ENCODE peak calls at places on chromosomes 11 and 22, in eight cellular contexts. Z, J, F, K, T, Y, R and N are unnamed samples.

GRCh38 chr11:132910016-132910760 is 622.1 kb downstream of the OPCML start:
- DNase-seq in F (no peak), K (no peak), R (no peak), Y (no peak), J (no peak), Z (no peak), T (no peak), N (no peak)

GRCh38 chr11:113475160-113475761 is at the start of gene DRD2:
- DNase-seq in Z (no peak), J (peak; percentile 42), Y (peak; percentile 44), T (no peak), F (no peak), R (no peak), K (no peak), N (no peak)

GRCh38 chr11:1484716-1485503 is 1.7 kb downstream of the MOB2 start:
- DNase-seq in K (no peak), J (no peak), Z (no peak), R (no peak), Y (no peak), F (no peak), T (no peak), N (peak; percentile 73)

GRCh38 chr11:4448995-4449394 is at the start of gene OR52K2:
- DNase-seq in T (no peak), Y (no peak), F (no peak), Z (no peak), R (no peak), J (no peak), K (no peak), N (no peak)

GRCh38 chr11:119863811-119864601 is 135.0 kb upstream of the NECTIN1 start:
- DNase-seq in F (no peak), R (no peak), J (no peak), Z (no peak), Y (no peak), K (no peak), T (no peak), N (no peak)

GRCh38 chr22:27252282-27253049 is 549.1 kb downstream of the MN1 start:
- DNase-seq in Z (no peak), J (peak; percentile 95), Y (no peak), T (peak; percentile 78), R (no peak), K (no peak), F (no peak), N (no peak)

GRCh38 chr11:64358536-64358906 is 441 bp upstream of the RPS6KA4 start:
- DNase-seq in Y (no peak), R (no peak), F (no peak), T (no peak), K (no peak), Z (no peak), J (no peak), N (no peak)

GRCh38 chr11:121018746-121019145 is 5.2 kb upstream of the TBCEL start:
- DNase-seq in J (no peak), Z (no peak), F (no peak), R (no peak), Y (no peak), T (no peak), K (no peak), N (no peak)

GRCh38 chr22:50274311-50274710 is 4.1 kb upstream of the MAPK11 start:
- DNase-seq in Y (no peak), R (no peak), F (peak; percentile 35), T (peak; percentile 54), J (peak; percentile 71), Z (no peak), K (no peak), N (no peak)

GRCh38 chr11:69992943-69993694 is 85.0 kb upstream of the ANO1 start:
- DNase-seq in T (no peak), F (no peak), Y (no peak), R (no peak), J (no peak), K (no peak), Z (no peak), N (no peak)

GRCh38 chr11:70761094-70761905 is 363.0 kb downstream of the CTTN start:
- DNase-seq in Z (no peak), Y (no peak), J (no peak), F (no peak), T (no peak), R (no peak), K (no peak), N (no peak)

GRCh38 chr11:46356911-46357482 is 9.7 kb downstream of the DGKZ start:
- DNase-seq in K (no peak), Z (no peak), J (peak; percentile 85), Y (no peak), F (no peak), T (peak; percentile 85), R (no peak), N (peak; percentile 30)

GRCh38 chr11:108392364-108392763 is 75.0 kb downstream of the C11orf65 start:
- DNase-seq in K (no peak), T (no peak), J (no peak), R (no peak), Y (no peak), Z (no peak), F (no peak), N (no peak)

GRCh38 chr11:41659990-41660389 is 200.5 kb upstream of the LRRC4C start:
- DNase-seq in K (no peak), Y (no peak), F (no peak), T (no peak), R (no peak), Z (no peak), J (no peak), N (no peak)

GRCh38 chr22:27124336-27125023 is 467.1 kb downstream of the MIAT start:
- DNase-seq in K (no peak), R (no peak), J (peak; percentile 45), Z (no peak), T (no peak), F (no peak), Y (no peak), N (peak; percentile 75)

GRCh38 chr11:134980819-134981710 is 569.0 kb upstream of the B3GAT1 start:
- DNase-seq in Z (no peak), T (no peak), J (no peak), Y (no peak), R (no peak), K (no peak), F (no peak), N (no peak)

GRCh38 chr11:106424111-106424510 is 346.6 kb downstream of the AASDHPPT start:
- DNase-seq in R (no peak), Y (no peak), F (no peak), T (peak; percentile 83), K (no peak), J (peak; percentile 90), Z (no peak), N (no peak)

GRCh38 chr22:50192825-50193204 is 7.1 kb downstream of the TRABD start:
- DNase-seq in F (peak; percentile 76), R (no peak), K (no peak), Y (no peak), Z (no peak), J (no peak), T (no peak), N (peak; percentile 44)

GRCh38 chr11:1877211-1878133 is 14.2 kb downstream of the PRR33 start:
- DNase-seq in R (no peak), K (no peak), Y (peak; percentile 19), T (no peak), Z (no peak), F (no peak), J (peak; percentile 33), N (peak; percentile 91)

GRCh38 chr11:116853461-116854073 is 16.1 kb upstream of the APOA1 start:
- DNase-seq in F (peak; percentile 63), J (peak; percentile 96), R (no peak), K (peak; percentile 20), Z (peak; percentile 73), Y (no peak), T (peak; percentile 96), N (peak; percentile 47)

GRCh38 chr11:35133656-35134055 is 5.3 kb upstream of the CD44 start:
- DNase-seq in Z (no peak), R (no peak), F (no peak), K (no peak), Y (no peak), T (no peak), J (no peak), N (no peak)